ENCODE peak calls at places on chromosomes 11 and 22, in five cellular contexts. Z is HL-60, R is fibroblast of lung, E is HCT116, C is NT2/D1. F is an unnamed sample.

GRCh38 chr11:33063326-33063775 is 24.0 kb downstream of the TCP11L1 start:
- DNase-seq in E (no peak), Z (no peak), R (peak), C (no peak), F (no peak)

GRCh38 chr11:112355726-112356125 is 95.1 kb upstream of the PLET1 start:
- DNase-seq in E (peak), R (peak), Z (no peak), C (no peak), F (peak)

GRCh38 chr11:115581871-115582639 is 77.8 kb upstream of the CADM1 start:
- DNase-seq in E (no peak), C (peak), R (peak), Z (no peak), F (no peak)

GRCh38 chr11:57543601-57544000 is 6.2 kb downstream of the SMTNL1 start:
- DNase-seq in R (no peak), E (no peak), C (no peak), Z (no peak), F (no peak)

GRCh38 chr11:120182790-120183491 is 27.9 kb upstream of the OAF start:
- DNase-seq in C (peak), E (no peak), Z (no peak), R (no peak), F (no peak)

GRCh38 chr11:113730887-113731726 is 25.0 kb upstream of the TMPRSS5 start:
- DNase-seq in R (peak), C (peak), E (peak), Z (no peak), F (peak)

GRCh38 chr22:25160120-25160996 is 39.3 kb upstream of the CRYBB3 start:
- DNase-seq in E (no peak), Z (no peak), C (no peak), R (no peak), F (no peak)

GRCh38 chr11:118522571-118523072 is 4.7 kb upstream of the TTC36 start:
- DNase-seq in R (peak), C (no peak), E (no peak), Z (peak), F (no peak)